ENCODE peak calls at places on chromosome 17, in eight cellular contexts. I, S, U, F, P, A, G and Y are unnamed samples.

GRCh38 chr17:2689411-2690164 is 22.0 kb downstream of the CLUH start:
- DNase-seq in I (no peak), S (peak; percentile 77), U (no peak), F (no peak), P (peak; percentile 31), A (no peak), G (no peak), Y (peak; percentile 59)

GRCh38 chr17:67439269-67439668 is 62.2 kb downstream of the PITPNC1 start:
- DNase-seq in I (no peak), S (no peak), U (no peak), F (no peak), P (no peak), A (no peak), G (no peak), Y (no peak)

GRCh38 chr17:50909765-50910661 is 43.9 kb upstream of the TOB1 start:
- DNase-seq in I (no peak), S (no peak), U (no peak), F (no peak), P (no peak), A (no peak), G (no peak), Y (no peak)

GRCh38 chr17:59807892-59808509 is 84.7 kb downstream of the TUBD1 start:
- DNase-seq in I (no peak), S (no peak), U (no peak), F (peak; percentile 51), P (no peak), A (no peak), G (no peak), Y (no peak)

GRCh38 chr17:35774499-35774898 is 13.8 kb downstream of the C17orf50 start:
- DNase-seq in I (no peak), S (no peak), U (peak; percentile 50), F (peak; percentile 55), P (peak; percentile 72), A (no peak), G (no peak), Y (peak; percentile 47)

GRCh38 chr17:79851461-79851817 is 12.2 kb upstream of the CBX4 start:
- DNase-seq in I (no peak), S (peak; percentile 94), U (no peak), F (no peak), P (peak; percentile 71), A (no peak), G (no peak), Y (no peak)

GRCh38 chr17:76504117-76504516 is 2.9 kb upstream of the RHBDF2 start:
- DNase-seq in I (peak; percentile 35), S (no peak), U (no peak), F (no peak), P (no peak), A (no peak), G (no peak), Y (no peak)

GRCh38 chr17:74449306-74449705 is 17.1 kb upstream of the CD300A start:
- DNase-seq in I (no peak), S (peak; percentile 65), U (no peak), F (no peak), P (no peak), A (no peak), G (no peak), Y (no peak)

GRCh38 chr17:9906616-9907015 is 1.5 kb upstream of the RCVRN start:
- DNase-seq in I (no peak), S (peak; percentile 30), U (no peak), F (no peak), P (no peak), A (no peak), G (no peak), Y (no peak)

GRCh38 chr17:1162116-1162855 is 17.5 kb downstream of the ABR start:
- DNase-seq in I (no peak), S (no peak), U (no peak), F (no peak), P (no peak), A (no peak), G (no peak), Y (no peak)

GRCh38 chr17:77727216-77727615 is 231.3 kb upstream of the TNRC6C start:
- DNase-seq in I (no peak), S (no peak), U (no peak), F (no peak), P (no peak), A (no peak), G (no peak), Y (no peak)
- H3K4me1 ChIP-seq in I (no peaks in the 10 kb centered on the region), S (no peaks in the 10 kb centered on the region), U (no peaks in the 10 kb centered on the region), F (peaks cover 15% of the 10 kb centered on the region), P (no peaks in the 10 kb centered on the region), A (no peaks in the 10 kb centered on the region), G (no peaks in the 10 kb centered on the region), Y (peaks cover 27% of the 10 kb centered on the region)

DNA sequence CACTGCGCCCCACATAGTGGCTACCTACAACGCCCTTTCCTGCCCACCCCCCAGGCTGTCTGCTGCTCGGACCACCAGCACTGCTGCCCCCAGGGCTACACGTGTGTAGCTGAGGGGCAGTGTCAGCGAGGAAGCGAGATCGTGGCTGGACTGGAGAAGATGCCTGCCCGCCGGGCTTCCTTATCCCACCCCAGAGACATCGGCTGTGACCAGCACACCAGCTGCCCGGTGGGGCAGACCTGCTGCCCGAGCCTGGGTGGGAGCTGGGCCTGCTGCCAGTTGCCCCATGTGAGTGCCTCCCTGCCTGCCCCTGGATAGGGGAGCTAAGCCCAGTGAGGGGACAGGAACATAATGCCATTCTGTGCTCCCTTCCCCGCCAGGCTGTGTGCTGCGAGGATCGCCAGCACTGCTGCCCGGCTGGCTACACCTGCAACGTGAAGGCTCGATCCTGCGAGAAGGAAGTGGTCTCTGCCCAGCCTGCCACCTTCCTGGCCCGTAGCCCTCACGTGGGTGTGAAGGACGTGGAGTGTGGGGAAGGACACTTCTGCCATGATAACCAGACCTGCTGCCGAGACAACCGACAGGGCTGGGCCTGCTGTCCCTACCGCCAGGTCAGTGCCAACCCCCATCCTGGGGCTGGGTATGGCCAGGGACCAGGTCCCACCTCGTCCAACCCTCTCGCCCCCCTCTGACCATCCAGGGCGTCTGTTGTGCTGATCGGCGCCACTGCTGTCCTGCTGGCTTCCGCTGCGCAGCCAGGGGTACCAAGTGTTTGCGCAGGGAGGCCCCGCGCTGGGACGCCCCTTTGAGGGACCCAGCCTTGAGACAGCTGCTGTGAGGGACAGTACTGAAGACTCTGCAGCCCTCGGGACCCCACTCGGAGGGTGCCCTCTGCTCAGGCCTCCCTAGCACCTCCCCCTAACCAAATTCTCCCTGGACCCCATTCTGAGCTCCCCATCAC is 7.1 kb downstream of the GRN start:
- DNase-seq in I (no peak), S (no peak), U (no peak), F (no peak), P (no peak), A (no peak), G (no peak), Y (no peak)
- H3K4me1 ChIP-seq in I (no peaks in the 10 kb centered on the region), S (no peaks in the 10 kb centered on the region), U (no peaks in the 10 kb centered on the region), F (peaks cover 4% of the 10 kb centered on the region), P (peaks cover 37% of the 10 kb centered on the region), A (no peaks in the 10 kb centered on the region), G (no peaks in the 10 kb centered on the region), Y (no peaks in the 10 kb centered on the region)

GRCh38 chr17:78715876-78716275 is 66.2 kb downstream of the CYTH1 start:
- DNase-seq in I (no peak), S (no peak), U (no peak), F (no peak), P (no peak), A (no peak), G (no peak), Y (no peak)

GRCh38 chr17:78716292-78716691 is 65.8 kb downstream of the CYTH1 start:
- DNase-seq in I (no peak), S (no peak), U (no peak), F (no peak), P (no peak), A (no peak), G (no peak), Y (no peak)

GRCh38 chr17:78718575-78719209 is 63.4 kb downstream of the CYTH1 start:
- DNase-seq in I (no peak), S (no peak), U (no peak), F (no peak), P (no peak), A (no peak), G (peak; percentile 27), Y (no peak)

GRCh38 chr17:78716814-78717393 is 65.2 kb downstream of the CYTH1 start:
- DNase-seq in I (no peak), S (peak; percentile 84), U (peak; percentile 69), F (peak; percentile 46), P (peak; percentile 64), A (peak; percentile 55), G (no peak), Y (peak; percentile 76)

DNA sequence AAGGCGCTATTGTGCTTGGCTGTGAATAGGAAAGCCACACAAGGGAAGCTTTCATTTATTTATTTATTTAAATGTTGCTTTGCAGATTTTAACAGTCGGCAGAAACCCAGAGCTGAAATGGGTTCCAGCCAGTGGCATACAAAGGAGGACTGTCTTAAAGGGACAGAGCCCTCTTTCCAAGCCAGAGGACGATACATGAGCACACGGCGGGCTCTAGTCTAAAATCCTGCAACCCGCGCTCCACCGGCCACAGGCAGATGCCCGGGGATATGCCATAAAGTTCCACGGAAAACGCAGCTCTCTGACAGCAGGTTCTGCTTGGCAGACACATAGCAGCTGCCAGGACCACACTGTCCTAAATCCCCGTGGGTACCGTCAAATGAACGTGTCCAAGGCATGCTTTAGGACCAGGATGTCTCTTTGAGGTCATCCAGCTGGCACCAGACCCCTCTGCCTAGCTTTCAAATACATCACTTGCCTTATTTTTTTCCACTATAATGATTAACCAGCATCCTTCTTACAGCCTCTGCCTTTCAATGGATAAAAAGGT is 64.6 kb downstream of the CYTH1 start:
- DNase-seq in I (no peak), S (no peak), U (peak; percentile 66), F (peak; percentile 25), P (no peak), A (peak; percentile 49), G (no peak), Y (no peak)
- H3K4me1 ChIP-seq in I (peaks cover 18% of the 10 kb centered on the region), S (peaks cover 19% of the 10 kb centered on the region), U (peaks cover 46% of the 10 kb centered on the region), F (peaks cover 32% of the 10 kb centered on the region), P (peaks cover 85% of the 10 kb centered on the region), A (peaks cover 18% of the 10 kb centered on the region), G (peaks cover 7% of the 10 kb centered on the region), Y (peaks cover 41% of the 10 kb centered on the region)

GRCh38 chr17:57550671-57551315 is 194.3 kb downstream of the CCDC182 start:
- DNase-seq in I (no peak), S (no peak), U (no peak), F (no peak), P (no peak), A (no peak), G (no peak), Y (no peak)
- H3K4me1 ChIP-seq in I (peaks cover 37% of the 10 kb centered on the region), S (peaks cover 12% of the 10 kb centered on the region), U (peaks cover 46% of the 10 kb centered on the region), F (peaks cover 4% of the 10 kb centered on the region), P (peaks cover 6% of the 10 kb centered on the region), A (peaks cover 14% of the 10 kb centered on the region), G (peaks cover 5% of the 10 kb centered on the region), Y (peaks cover 31% of the 10 kb centered on the region)

DNA sequence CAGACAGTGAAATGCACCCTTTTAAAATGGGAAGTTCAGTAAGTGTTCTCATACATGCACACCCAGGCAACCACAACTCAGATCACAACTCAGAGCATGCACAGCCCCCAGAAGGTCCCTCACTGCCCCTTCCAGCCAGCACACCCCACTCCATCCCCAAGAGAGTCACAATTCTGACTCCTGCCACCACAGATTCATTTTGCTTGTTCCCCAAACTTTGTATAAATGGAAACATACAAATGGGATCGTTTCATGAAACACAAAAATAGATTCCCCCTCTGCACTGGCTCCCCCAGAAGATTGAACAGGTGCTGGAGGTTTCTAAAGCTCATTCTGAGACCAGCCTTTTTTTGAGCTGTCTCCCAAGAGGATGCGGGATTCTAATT is 3.3 kb upstream of the TNFRSF13B start:
- DNase-seq in I (no peak), S (no peak), U (no peak), F (no peak), P (no peak), A (no peak), G (no peak), Y (no peak)
- H3K4me1 ChIP-seq in I (no peaks in the 10 kb centered on the region), S (no peaks in the 10 kb centered on the region), U (peaks cover 23% of the 10 kb centered on the region), F (no peaks in the 10 kb centered on the region), P (no peaks in the 10 kb centered on the region), A (no peaks in the 10 kb centered on the region), G (peaks cover 2% of the 10 kb centered on the region), Y (no peaks in the 10 kb centered on the region)